ENCODE peak calls at places on chromosome 7, in seven cellular contexts. One of them, this sample, is unnamed.

GRCh38 chr7:101527844-101528667 is 101.0 kb downstream of the MYL10 start:
- DNase-seq in transverse colon: no peak
- DNase-seq in H1: no peak
- DNase-seq in HepG2: no peak
- DNase-seq in A549: no peak
- DNase-seq in ovary: no peak
- DNase-seq in sigmoid colon: no peak
- DNase-seq in this sample: no peak

GRCh38 chr7:55078465-55079372 is 59.9 kb downstream of the EGFR start:
- DNase-seq in transverse colon: peak
- DNase-seq in H1: peak
- DNase-seq in HepG2: peak
- DNase-seq in A549: peak
- DNase-seq in ovary: no peak
- DNase-seq in sigmoid colon: no peak
- DNase-seq in this sample: peak

GRCh38 chr7:35268953-35269352 is 15.1 kb upstream of the TBX20 start:
- DNase-seq in transverse colon: no peak
- DNase-seq in H1: no peak
- DNase-seq in HepG2: no peak
- DNase-seq in A549: no peak
- DNase-seq in ovary: no peak
- DNase-seq in sigmoid colon: no peak
- DNase-seq in this sample: no peak

GRCh38 chr7:112495820-112496462 is 15.2 kb downstream of the LSMEM1 start:
- DNase-seq in transverse colon: peak
- DNase-seq in H1: no peak
- DNase-seq in HepG2: peak
- DNase-seq in A549: peak
- DNase-seq in ovary: peak
- DNase-seq in sigmoid colon: peak
- DNase-seq in this sample: peak

GRCh38 chr7:104007614-104008013 is 18.2 kb upstream of the RELN start:
- DNase-seq in transverse colon: no peak
- DNase-seq in H1: no peak
- DNase-seq in HepG2: no peak
- DNase-seq in A549: no peak
- DNase-seq in ovary: no peak
- DNase-seq in sigmoid colon: no peak
- DNase-seq in this sample: no peak

GRCh38 chr7:101362334-101363195 is at the start of gene COL26A1:
- DNase-seq in transverse colon: peak
- DNase-seq in H1: peak
- DNase-seq in HepG2: no peak
- DNase-seq in A549: peak
- DNase-seq in ovary: peak
- DNase-seq in sigmoid colon: no peak
- DNase-seq in this sample: peak

GRCh38 chr7:85508642-85509429 is 322.0 kb upstream of the SEMA3D start:
- DNase-seq in transverse colon: no peak
- DNase-seq in H1: no peak
- DNase-seq in HepG2: no peak
- DNase-seq in A549: no peak
- DNase-seq in ovary: no peak
- DNase-seq in sigmoid colon: no peak
- DNase-seq in this sample: no peak

GRCh38 chr7:21086688-21087087 is 300.0 kb upstream of the SP8 start:
- DNase-seq in transverse colon: no peak
- DNase-seq in H1: no peak
- DNase-seq in HepG2: no peak
- DNase-seq in A549: no peak
- DNase-seq in ovary: no peak
- DNase-seq in sigmoid colon: no peak
- DNase-seq in this sample: no peak

GRCh38 chr7:93053946-93054943 is 63.5 kb downstream of the SAMD9 start:
- DNase-seq in transverse colon: peak
- DNase-seq in H1: no peak
- DNase-seq in HepG2: no peak
- DNase-seq in A549: no peak
- DNase-seq in ovary: no peak
- DNase-seq in sigmoid colon: no peak
- DNase-seq in this sample: no peak

GRCh38 chr7:49775065-49775948 is 1.9 kb downstream of the VWC2 start:
- DNase-seq in transverse colon: peak
- DNase-seq in H1: peak
- DNase-seq in HepG2: no peak
- DNase-seq in A549: no peak
- DNase-seq in ovary: peak
- DNase-seq in sigmoid colon: no peak
- DNase-seq in this sample: no peak

GRCh38 chr7:49778731-49779270 is 5.4 kb downstream of the VWC2 start:
- DNase-seq in transverse colon: no peak
- DNase-seq in H1: no peak
- DNase-seq in HepG2: no peak
- DNase-seq in A549: no peak
- DNase-seq in ovary: no peak
- DNase-seq in sigmoid colon: no peak
- DNase-seq in this sample: no peak

GRCh38 chr7:49775949-49776443 is 2.6 kb downstream of the VWC2 start:
- DNase-seq in transverse colon: no peak
- DNase-seq in H1: no peak
- DNase-seq in HepG2: no peak
- DNase-seq in A549: no peak
- DNase-seq in ovary: no peak
- DNase-seq in sigmoid colon: no peak
- DNase-seq in this sample: no peak

GRCh38 chr7:49774459-49775064 is 1.1 kb downstream of the VWC2 start:
- DNase-seq in transverse colon: no peak
- DNase-seq in H1: peak
- DNase-seq in HepG2: no peak
- DNase-seq in A549: no peak
- DNase-seq in ovary: peak
- DNase-seq in sigmoid colon: no peak
- DNase-seq in this sample: no peak

GRCh38 chr7:49776994-49777393 is 3.6 kb downstream of the VWC2 start:
- DNase-seq in transverse colon: peak
- DNase-seq in H1: peak
- DNase-seq in HepG2: peak
- DNase-seq in A549: peak
- DNase-seq in ovary: peak
- DNase-seq in sigmoid colon: no peak
- DNase-seq in this sample: no peak
- TF ChIP-seq CTCF in transverse colon: peak
- TF ChIP-seq CTCF in H1: peak
- TF ChIP-seq CTCF in HepG2: peak
- TF ChIP-seq CTCF in A549: no peak
- TF ChIP-seq CTCF in ovary: no peak
- TF ChIP-seq CTCF in sigmoid colon: no peak
- TF ChIP-seq CTCF in this sample: no peak

GRCh38 chr7:115724400-115725056 is 306.0 kb downstream of the TFEC start:
- DNase-seq in transverse colon: peak
- DNase-seq in H1: no peak
- DNase-seq in HepG2: peak
- DNase-seq in A549: peak
- DNase-seq in ovary: no peak
- DNase-seq in sigmoid colon: no peak
- DNase-seq in this sample: no peak

GRCh38 chr7:115719963-115720362 is 310.6 kb downstream of the TFEC start:
- DNase-seq in transverse colon: no peak
- DNase-seq in H1: no peak
- DNase-seq in HepG2: no peak
- DNase-seq in A549: no peak
- DNase-seq in ovary: no peak
- DNase-seq in sigmoid colon: no peak
- DNase-seq in this sample: no peak

GRCh38 chr7:115722302-115722701 is 308.3 kb downstream of the TFEC start:
- DNase-seq in transverse colon: no peak
- DNase-seq in H1: no peak
- DNase-seq in HepG2: no peak
- DNase-seq in A549: no peak
- DNase-seq in ovary: no peak
- DNase-seq in sigmoid colon: no peak
- DNase-seq in this sample: no peak

DNA sequence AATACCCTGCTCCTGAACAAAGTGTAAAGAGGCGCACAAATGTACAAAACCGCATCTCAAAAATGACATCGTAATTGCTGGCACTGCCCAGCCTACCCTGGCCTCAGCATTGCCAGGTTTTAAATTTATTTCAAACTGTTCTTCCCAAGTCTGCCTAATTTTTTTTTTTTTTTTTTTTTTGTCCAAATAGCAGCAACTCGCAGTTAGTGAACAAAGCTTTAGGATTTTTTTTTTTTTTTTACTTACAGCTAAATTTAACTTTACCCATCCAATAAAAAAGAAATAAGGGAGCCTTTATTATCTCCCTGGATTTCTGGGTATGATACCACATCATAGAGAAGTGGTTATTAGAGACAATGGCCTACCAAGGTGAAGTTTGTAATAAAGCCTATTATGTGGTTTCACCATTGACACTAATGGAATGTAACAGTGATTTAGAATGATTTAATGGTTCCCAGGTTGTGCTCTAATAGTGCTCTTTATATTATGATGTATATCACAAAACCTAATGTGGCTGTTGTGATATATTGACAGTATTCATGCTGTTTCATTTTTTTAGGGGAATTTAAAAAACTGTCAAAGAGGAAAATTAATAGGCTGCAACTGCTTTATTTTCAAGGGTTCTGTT is 309.2 kb downstream of the TFEC start:
- DNase-seq in transverse colon: no peak
- DNase-seq in H1: no peak
- DNase-seq in HepG2: no peak
- DNase-seq in A549: no peak
- DNase-seq in ovary: no peak
- DNase-seq in sigmoid colon: no peak
- DNase-seq in this sample: no peak
- TF ChIP-seq EP300 in transverse colon: no peak
- TF ChIP-seq EP300 in H1: no peak
- TF ChIP-seq EP300 in HepG2: no peak
- TF ChIP-seq EP300 in A549: no peak
- TF ChIP-seq EP300 in ovary: no peak
- TF ChIP-seq EP300 in sigmoid colon: no peak
- TF ChIP-seq EP300 in this sample: no peak

DNA sequence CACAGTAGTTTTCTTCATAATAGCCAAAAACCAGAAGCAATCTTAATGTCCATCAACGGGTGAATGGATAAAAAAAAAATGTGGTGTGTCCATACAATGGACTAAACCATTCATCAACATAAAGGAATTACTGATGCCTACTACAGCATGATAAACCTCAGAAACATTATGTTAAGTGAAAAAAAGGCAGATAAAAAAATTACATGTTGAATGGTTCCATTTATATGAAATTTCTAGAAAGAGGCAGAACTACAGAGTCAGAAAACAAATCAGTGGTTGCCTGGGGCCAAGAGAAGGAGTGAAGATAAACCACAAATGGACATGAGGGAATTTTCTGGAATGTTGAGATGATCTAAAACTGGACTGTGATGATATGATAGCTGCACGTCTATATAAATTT is 74.5 kb upstream of the CAPZA2 start:
- DNase-seq in transverse colon: no peak
- DNase-seq in H1: no peak
- DNase-seq in HepG2: no peak
- DNase-seq in A549: no peak
- DNase-seq in ovary: no peak
- DNase-seq in sigmoid colon: no peak
- DNase-seq in this sample: no peak
- H3K27ac ChIP-seq in transverse colon: no peak
- H3K27ac ChIP-seq in H1: no peak
- H3K27ac ChIP-seq in HepG2: no peak
- H3K27ac ChIP-seq in A549: no peak
- H3K27ac ChIP-seq in ovary: no peak
- H3K27ac ChIP-seq in sigmoid colon: no peak
- H3K27ac ChIP-seq in this sample: no peak

GRCh38 chr7:152341039-152341913 is 94.5 kb downstream of the KMT2C start:
- DNase-seq in transverse colon: no peak
- DNase-seq in H1: no peak
- DNase-seq in HepG2: peak
- DNase-seq in A549: peak
- DNase-seq in ovary: no peak
- DNase-seq in sigmoid colon: no peak
- DNase-seq in this sample: peak
- TF ChIP-seq CTCF in transverse colon: peak
- TF ChIP-seq CTCF in H1: peak
- TF ChIP-seq CTCF in HepG2: peak
- TF ChIP-seq CTCF in A549: peak
- TF ChIP-seq CTCF in ovary: no peak
- TF ChIP-seq CTCF in sigmoid colon: no peak
- TF ChIP-seq CTCF in this sample: no peak

GRCh38 chr7:2451171-2452073 is 24.8 kb downstream of the GRIFIN start:
- DNase-seq in transverse colon: peak
- DNase-seq in H1: peak
- DNase-seq in HepG2: peak
- DNase-seq in A549: peak
- DNase-seq in ovary: peak
- DNase-seq in sigmoid colon: peak
- DNase-seq in this sample: peak
- TF ChIP-seq EP300 in transverse colon: no peak
- TF ChIP-seq EP300 in H1: no peak
- TF ChIP-seq EP300 in HepG2: no peak
- TF ChIP-seq EP300 in A549: no peak
- TF ChIP-seq EP300 in ovary: no peak
- TF ChIP-seq EP300 in sigmoid colon: no peak
- TF ChIP-seq EP300 in this sample: no peak

GRCh38 chr7:41125343-41125742 is 577.5 kb downstream of the INHBA start:
- DNase-seq in transverse colon: no peak
- DNase-seq in H1: no peak
- DNase-seq in HepG2: no peak
- DNase-seq in A549: no peak
- DNase-seq in ovary: no peak
- DNase-seq in sigmoid colon: no peak
- DNase-seq in this sample: no peak
- H3K27ac ChIP-seq in transverse colon: no peak
- H3K27ac ChIP-seq in H1: no peak
- H3K27ac ChIP-seq in HepG2: no peak
- H3K27ac ChIP-seq in A549: no peak
- H3K27ac ChIP-seq in ovary: no peak
- H3K27ac ChIP-seq in sigmoid colon: no peak
- H3K27ac ChIP-seq in this sample: no peak

This sample was measured in upper lobe of left lung.